ENCODE peak calls at places on chromosomes 13 and 19, in six cellular contexts. One of them, this sample, is unnamed.

GRCh38 chr13:102677122-102677521 is 17.7 kb downstream of the METTL21C start:
- DNase-seq in choroid plexus epithelial cell: no peak
- DNase-seq in bronchial epithelial cell: no peak
- DNase-seq in fibroblast of the aortic adventitia: no peak
- DNase-seq in lower lobe of right lung: no peak
- DNase-seq in epithelial cell of esophagus: no peak
- DNase-seq in this sample: no peak

GRCh38 chr13:95391785-95392184 is 90.5 kb upstream of the ABCC4 start:
- DNase-seq in lower lobe of right lung: no peak
- DNase-seq in bronchial epithelial cell: no peak
- DNase-seq in choroid plexus epithelial cell: no peak
- DNase-seq in fibroblast of the aortic adventitia: no peak
- DNase-seq in epithelial cell of esophagus: no peak
- DNase-seq in this sample: no peak

GRCh38 chr19:5826531-5827341 is 12.8 kb downstream of the FUT6 start:
- DNase-seq in choroid plexus epithelial cell: no peak
- DNase-seq in lower lobe of right lung: peak
- DNase-seq in epithelial cell of esophagus: peak
- DNase-seq in fibroblast of the aortic adventitia: peak
- DNase-seq in bronchial epithelial cell: peak
- DNase-seq in this sample: peak

GRCh38 chr13:50131998-50132936 is 117.0 kb downstream of the KCNRG start:
- DNase-seq in choroid plexus epithelial cell: no peak
- DNase-seq in epithelial cell of esophagus: no peak
- DNase-seq in fibroblast of the aortic adventitia: no peak
- DNase-seq in lower lobe of right lung: no peak
- DNase-seq in bronchial epithelial cell: no peak
- DNase-seq in this sample: no peak

GRCh38 chr13:107342747-107343146 is 774.8 kb upstream of the ARGLU1 start:
- DNase-seq in lower lobe of right lung: no peak
- DNase-seq in bronchial epithelial cell: no peak
- DNase-seq in fibroblast of the aortic adventitia: no peak
- DNase-seq in epithelial cell of esophagus: no peak
- DNase-seq in choroid plexus epithelial cell: no peak
- DNase-seq in this sample: no peak

GRCh38 chr19:17076539-17076919 is 952 bp downstream of the MYO9B start:
- DNase-seq in lower lobe of right lung: no peak
- DNase-seq in bronchial epithelial cell: peak
- DNase-seq in epithelial cell of esophagus: peak
- DNase-seq in choroid plexus epithelial cell: no peak
- DNase-seq in fibroblast of the aortic adventitia: no peak
- DNase-seq in this sample: no peak

GRCh38 chr13:83620535-83621220 is 261.6 kb downstream of the SLITRK1 start:
- DNase-seq in fibroblast of the aortic adventitia: peak
- DNase-seq in epithelial cell of esophagus: peak
- DNase-seq in bronchial epithelial cell: peak
- DNase-seq in lower lobe of right lung: no peak
- DNase-seq in choroid plexus epithelial cell: peak
- DNase-seq in this sample: no peak

GRCh38 chr19:49475995-49476880 is 2.2 kb downstream of the FLT3LG start:
- DNase-seq in fibroblast of the aortic adventitia: no peak
- DNase-seq in lower lobe of right lung: no peak
- DNase-seq in choroid plexus epithelial cell: peak
- DNase-seq in epithelial cell of esophagus: peak
- DNase-seq in bronchial epithelial cell: no peak
- DNase-seq in this sample: no peak

GRCh38 chr13:45812599-45813372 is 38.8 kb downstream of the SIAH3 start:
- DNase-seq in lower lobe of right lung: no peak
- DNase-seq in choroid plexus epithelial cell: no peak
- DNase-seq in bronchial epithelial cell: peak
- DNase-seq in fibroblast of the aortic adventitia: no peak
- DNase-seq in epithelial cell of esophagus: peak
- DNase-seq in this sample: no peak

GRCh38 chr19:558770-559439 is 13.5 kb upstream of the BSG start:
- DNase-seq in epithelial cell of esophagus: no peak
- DNase-seq in fibroblast of the aortic adventitia: no peak
- DNase-seq in lower lobe of right lung: peak
- DNase-seq in bronchial epithelial cell: no peak
- DNase-seq in choroid plexus epithelial cell: peak
- DNase-seq in this sample: peak

GRCh38 chr13:21074601-21075302 is 13.4 kb upstream of the LATS2 start:
- DNase-seq in epithelial cell of esophagus: no peak
- DNase-seq in lower lobe of right lung: no peak
- DNase-seq in bronchial epithelial cell: no peak
- DNase-seq in choroid plexus epithelial cell: no peak
- DNase-seq in fibroblast of the aortic adventitia: peak
- DNase-seq in this sample: no peak

GRCh38 chr13:104586010-104586746 is 1520.0 kb upstream of the SLC10A2 start:
- DNase-seq in epithelial cell of esophagus: peak
- DNase-seq in lower lobe of right lung: no peak
- DNase-seq in bronchial epithelial cell: peak
- DNase-seq in fibroblast of the aortic adventitia: peak
- DNase-seq in choroid plexus epithelial cell: peak
- DNase-seq in this sample: peak

GRCh38 chr13:36193151-36193855 is 21.1 kb downstream of the SOHLH2 start:
- DNase-seq in epithelial cell of esophagus: peak
- DNase-seq in bronchial epithelial cell: peak
- DNase-seq in fibroblast of the aortic adventitia: peak
- DNase-seq in choroid plexus epithelial cell: peak
- DNase-seq in lower lobe of right lung: no peak
- DNase-seq in this sample: no peak

GRCh38 chr13:80802946-80803345 is 462.0 kb upstream of the SPRY2 start:
- DNase-seq in epithelial cell of esophagus: no peak
- DNase-seq in fibroblast of the aortic adventitia: no peak
- DNase-seq in choroid plexus epithelial cell: peak
- DNase-seq in lower lobe of right lung: no peak
- DNase-seq in bronchial epithelial cell: no peak
- DNase-seq in this sample: no peak

GRCh38 chr19:8655340-8655709 is 24.9 kb downstream of the NFILZ start:
- DNase-seq in bronchial epithelial cell: no peak
- DNase-seq in fibroblast of the aortic adventitia: no peak
- DNase-seq in choroid plexus epithelial cell: no peak
- DNase-seq in lower lobe of right lung: no peak
- DNase-seq in epithelial cell of esophagus: no peak
- DNase-seq in this sample: no peak

GRCh38 chr13:94710881-94711560 is 1.3 kb downstream of the SOX21 start:
- DNase-seq in choroid plexus epithelial cell: no peak
- DNase-seq in bronchial epithelial cell: no peak
- DNase-seq in epithelial cell of esophagus: peak
- DNase-seq in lower lobe of right lung: no peak
- DNase-seq in fibroblast of the aortic adventitia: no peak
- DNase-seq in this sample: no peak

GRCh38 chr19:2171349-2172145 is 7.8 kb downstream of the DOT1L start:
- DNase-seq in bronchial epithelial cell: no peak
- DNase-seq in lower lobe of right lung: peak
- DNase-seq in choroid plexus epithelial cell: peak
- DNase-seq in epithelial cell of esophagus: no peak
- DNase-seq in fibroblast of the aortic adventitia: peak
- DNase-seq in this sample: peak

GRCh38 chr13:78413887-78414553 is 189.3 kb downstream of the POU4F1 start:
- DNase-seq in choroid plexus epithelial cell: no peak
- DNase-seq in bronchial epithelial cell: no peak
- DNase-seq in lower lobe of right lung: no peak
- DNase-seq in fibroblast of the aortic adventitia: no peak
- DNase-seq in epithelial cell of esophagus: no peak
- DNase-seq in this sample: no peak

GRCh38 chr13:78404961-78405360 is 198.4 kb downstream of the POU4F1 start:
- DNase-seq in fibroblast of the aortic adventitia: no peak
- DNase-seq in epithelial cell of esophagus: no peak
- DNase-seq in bronchial epithelial cell: no peak
- DNase-seq in choroid plexus epithelial cell: no peak
- DNase-seq in lower lobe of right lung: no peak
- DNase-seq in this sample: no peak

GRCh38 chr13:78410847-78411246 is 192.5 kb downstream of the POU4F1 start:
- DNase-seq in fibroblast of the aortic adventitia: no peak
- DNase-seq in choroid plexus epithelial cell: no peak
- DNase-seq in bronchial epithelial cell: no peak
- DNase-seq in lower lobe of right lung: no peak
- DNase-seq in epithelial cell of esophagus: no peak
- DNase-seq in this sample: no peak

GRCh38 chr13:78410164-78410563 is 193.2 kb downstream of the POU4F1 start:
- DNase-seq in bronchial epithelial cell: no peak
- DNase-seq in choroid plexus epithelial cell: no peak
- DNase-seq in lower lobe of right lung: no peak
- DNase-seq in fibroblast of the aortic adventitia: no peak
- DNase-seq in epithelial cell of esophagus: no peak
- DNase-seq in this sample: no peak

GRCh38 chr13:78409172-78409571 is 194.2 kb downstream of the POU4F1 start:
- DNase-seq in fibroblast of the aortic adventitia: no peak
- DNase-seq in epithelial cell of esophagus: no peak
- DNase-seq in bronchial epithelial cell: no peak
- DNase-seq in choroid plexus epithelial cell: no peak
- DNase-seq in lower lobe of right lung: no peak
- DNase-seq in this sample: no peak
- TF ChIP-seq CTCF in fibroblast of the aortic adventitia: no peak
- TF ChIP-seq CTCF in epithelial cell of esophagus: no peak
- TF ChIP-seq CTCF in bronchial epithelial cell: no peak
- TF ChIP-seq CTCF in choroid plexus epithelial cell: no peak
- TF ChIP-seq CTCF in lower lobe of right lung: no peak
- TF ChIP-seq CTCF in this sample: no peak

DNA sequence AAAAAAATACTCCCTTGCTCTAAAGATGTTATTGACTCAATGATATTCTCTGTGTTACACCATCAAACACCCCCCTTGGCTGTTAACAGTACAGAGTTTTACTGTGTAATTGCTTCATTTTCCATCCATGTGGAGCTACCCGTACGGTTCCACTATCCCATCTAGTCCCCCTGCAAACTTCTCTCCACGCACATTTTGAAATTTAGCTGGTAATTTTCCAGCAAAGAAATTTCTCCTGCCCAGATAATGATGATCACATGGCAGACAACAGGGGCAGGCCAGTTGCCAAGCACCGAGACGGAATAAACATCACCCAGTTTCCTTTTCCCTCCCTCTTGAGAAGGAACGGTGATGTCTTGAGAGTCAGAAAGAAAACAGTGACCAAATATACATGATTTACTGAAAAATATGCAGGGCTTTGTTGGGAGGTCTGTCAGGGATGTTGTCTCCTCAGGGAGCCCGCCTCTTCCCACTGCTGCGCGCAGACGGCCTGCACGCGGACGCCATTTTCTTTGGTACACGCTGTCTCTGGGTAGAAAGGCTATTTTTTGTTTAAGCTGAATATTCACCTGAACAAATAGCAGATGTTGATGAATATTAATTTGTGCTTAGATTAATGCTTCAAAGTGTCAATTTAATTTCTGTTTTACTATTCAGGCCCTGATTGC is 109.9 kb downstream of the OLFM4 start:
- DNase-seq in fibroblast of the aortic adventitia: no peak
- DNase-seq in choroid plexus epithelial cell: peak
- DNase-seq in lower lobe of right lung: no peak
- DNase-seq in bronchial epithelial cell: no peak
- DNase-seq in epithelial cell of esophagus: no peak
- DNase-seq in this sample: no peak
- H3K4me3 ChIP-seq in fibroblast of the aortic adventitia: no peak
- H3K4me3 ChIP-seq in choroid plexus epithelial cell: no peak
- H3K4me3 ChIP-seq in lower lobe of right lung: no peak
- H3K4me3 ChIP-seq in bronchial epithelial cell: no peak
- H3K4me3 ChIP-seq in epithelial cell of esophagus: no peak
- H3K4me3 ChIP-seq in this sample: no peak

DNA sequence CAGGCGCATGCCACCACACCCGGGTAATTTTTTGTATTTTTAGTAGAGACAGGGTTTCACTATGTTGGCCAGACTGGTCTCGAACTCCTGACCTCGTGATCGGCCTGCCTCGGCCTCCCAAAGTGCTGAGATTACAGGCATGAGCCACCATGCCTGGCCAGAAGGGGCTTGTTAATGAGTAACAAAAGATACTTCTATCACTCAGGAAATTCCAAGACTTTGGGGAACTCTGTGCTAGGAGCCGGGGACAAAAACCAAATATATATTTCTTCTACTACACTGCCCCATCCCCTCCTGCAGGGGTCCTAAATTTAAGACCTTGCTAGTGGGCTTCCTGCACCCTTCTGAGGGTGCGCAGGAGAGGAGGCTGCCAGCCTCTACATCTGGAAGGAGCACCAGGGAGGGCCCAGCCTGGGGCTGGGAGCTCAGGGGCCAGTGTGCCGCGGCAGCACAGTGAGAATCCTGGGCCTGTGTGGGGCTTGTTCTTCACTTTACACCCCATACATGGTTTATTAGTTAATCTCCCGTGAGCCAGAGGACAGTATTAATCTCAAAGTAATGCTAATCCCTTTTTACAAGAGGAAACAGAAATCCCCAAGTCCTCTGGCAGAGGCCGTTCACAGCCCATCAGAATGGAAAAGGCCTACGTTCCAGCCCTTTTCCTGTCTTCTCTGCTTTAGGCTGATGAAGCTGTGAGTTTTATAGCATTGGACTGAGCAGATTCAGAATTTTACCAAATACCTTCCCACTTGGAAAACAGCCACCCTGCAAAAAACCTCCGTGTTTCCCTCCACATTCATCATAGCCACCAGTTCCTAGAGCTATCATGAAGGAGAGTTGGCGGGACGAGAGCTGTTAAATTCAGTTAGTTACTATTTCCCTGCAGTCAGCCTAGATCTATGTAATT is 44.4 kb upstream of the NPAS1 start:
- DNase-seq in choroid plexus epithelial cell: no peak
- DNase-seq in lower lobe of right lung: no peak
- DNase-seq in epithelial cell of esophagus: no peak
- DNase-seq in fibroblast of the aortic adventitia: peak
- DNase-seq in bronchial epithelial cell: no peak
- DNase-seq in this sample: peak
- TF ChIP-seq CTCF in choroid plexus epithelial cell: no peak
- TF ChIP-seq CTCF in lower lobe of right lung: no peak
- TF ChIP-seq CTCF in epithelial cell of esophagus: no peak
- TF ChIP-seq CTCF in fibroblast of the aortic adventitia: no peak
- TF ChIP-seq CTCF in bronchial epithelial cell: no peak
- TF ChIP-seq CTCF in this sample: no peak

GRCh38 chr19:18297308-18297707 is 15.9 kb upstream of the JUND start:
- DNase-seq in fibroblast of the aortic adventitia: no peak
- DNase-seq in bronchial epithelial cell: no peak
- DNase-seq in choroid plexus epithelial cell: no peak
- DNase-seq in epithelial cell of esophagus: no peak
- DNase-seq in lower lobe of right lung: no peak
- DNase-seq in this sample: peak

GRCh38 chr19:18301718-18302111 is 20.3 kb upstream of the JUND start:
- DNase-seq in epithelial cell of esophagus: no peak
- DNase-seq in choroid plexus epithelial cell: no peak
- DNase-seq in bronchial epithelial cell: no peak
- DNase-seq in lower lobe of right lung: no peak
- DNase-seq in fibroblast of the aortic adventitia: no peak
- DNase-seq in this sample: no peak

GRCh38 chr19:18298601-18299000 is 17.2 kb upstream of the JUND start:
- DNase-seq in fibroblast of the aortic adventitia: no peak
- DNase-seq in lower lobe of right lung: no peak
- DNase-seq in bronchial epithelial cell: no peak
- DNase-seq in choroid plexus epithelial cell: no peak
- DNase-seq in epithelial cell of esophagus: no peak
- DNase-seq in this sample: no peak

GRCh38 chr19:18300930-18301717 is 19.7 kb upstream of the JUND start:
- DNase-seq in lower lobe of right lung: peak
- DNase-seq in fibroblast of the aortic adventitia: peak
- DNase-seq in choroid plexus epithelial cell: peak
- DNase-seq in bronchial epithelial cell: no peak
- DNase-seq in epithelial cell of esophagus: peak
- DNase-seq in this sample: peak

DNA sequence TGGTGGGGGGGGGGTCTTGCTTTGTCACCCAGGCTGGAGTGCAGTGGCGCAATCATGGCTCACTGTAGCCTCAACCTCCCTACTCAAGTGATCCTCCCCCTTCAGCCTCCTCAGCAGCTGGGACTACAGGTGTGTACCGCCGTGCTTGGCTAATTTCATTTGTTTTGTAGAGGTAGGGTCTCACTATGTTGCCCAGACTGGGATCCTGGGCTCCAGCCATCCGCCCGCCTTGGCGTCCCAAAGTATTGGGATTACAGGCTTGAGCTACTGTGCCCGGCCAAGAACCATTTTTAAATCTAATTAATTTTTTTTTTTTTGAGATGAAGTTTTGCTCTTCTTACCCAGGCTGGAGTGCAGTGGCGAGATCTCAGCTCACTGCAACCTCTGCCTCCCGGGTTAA is 18.2 kb upstream of the JUND start:
- DNase-seq in choroid plexus epithelial cell: no peak
- DNase-seq in bronchial epithelial cell: no peak
- DNase-seq in epithelial cell of esophagus: no peak
- DNase-seq in fibroblast of the aortic adventitia: no peak
- DNase-seq in lower lobe of right lung: no peak
- DNase-seq in this sample: no peak
- H3K4me3 ChIP-seq in choroid plexus epithelial cell: no peak
- H3K4me3 ChIP-seq in bronchial epithelial cell: no peak
- H3K4me3 ChIP-seq in epithelial cell of esophagus: no peak
- H3K4me3 ChIP-seq in fibroblast of the aortic adventitia: no peak
- H3K4me3 ChIP-seq in lower lobe of right lung: no peak
- H3K4me3 ChIP-seq in this sample: no peak